ENCODE peak calls at places on chromosomes 4 and X, in nine cellular contexts. O, A, U, W, H, J, S, M and T are unnamed samples.

GRCh38 chr4:173041482-173041881 is 127.1 kb upstream of the GALNT7 start:
- DNase-seq in H (no peak), O (no peak), J (no peak), S (no peak), W (no peak), U (no peak), M (no peak), A (no peak), T (no peak)

GRCh38 chr4:3229964-3230363 is 19.0 kb upstream of the MSANTD1 start:
- DNase-seq in O (no peak), W (no peak), M (no peak), A (no peak), H (no peak), U (no peak), S (no peak), J (no peak), T (no peak)

GRCh38 chrX:122026665-122027064 is 979.3 kb downstream of the GLUD2 start:
- DNase-seq in M (no peak), H (no peak), W (no peak), J (no peak), S (no peak), U (no peak), O (no peak), A (no peak), T (no peak)

GRCh38 chrX:106964290-106964689 is 35.7 kb downstream of the MORC4 start:
- DNase-seq in M (no peak), J (no peak), W (no peak), A (no peak), U (no peak), O (no peak), H (no peak), S (no peak), T (no peak)

GRCh38 chr4:18684932-18685331 is 663.4 kb upstream of the LCORL start:
- DNase-seq in A (no peak), M (peak; percentile 27), O (no peak), U (no peak), H (no peak), S (no peak), J (no peak), W (no peak), T (no peak)

GRCh38 chr4:150625033-150625432 is 43.1 kb downstream of the MAB21L2 start:
- DNase-seq in A (no peak), S (no peak), H (no peak), O (no peak), W (no peak), M (no peak), J (no peak), U (no peak), T (no peak)

GRCh38 chr4:38160487-38161207 is 200.4 kb downstream of the PTTG2 start:
- DNase-seq in J (peak; percentile 81), H (peak; percentile 55), S (peak; percentile 77), O (peak; percentile 60), A (peak; percentile 60), M (peak; percentile 98), U (peak; percentile 86), W (no peak), T (peak; percentile 91)

GRCh38 chr4:1883583-1883982 is 12.4 kb downstream of the NSD2 start:
- DNase-seq in J (no peak), H (no peak), W (no peak), O (no peak), U (no peak), S (no peak), A (no peak), M (no peak), T (no peak)

GRCh38 chr4:180947421-180947820 is 1295.8 kb upstream of the TENM3 start:
- DNase-seq in S (peak; percentile 24), H (no peak), A (no peak), U (no peak), M (no peak), W (no peak), O (no peak), J (no peak), T (no peak)

GRCh38 chr4:104451573-104451972 is 43.1 kb downstream of the CXXC4 start:
- DNase-seq in J (peak; percentile 4), M (no peak), W (no peak), U (no peak), H (no peak), O (no peak), S (peak; percentile 40), A (no peak), T (no peak)

GRCh38 chr4:742742-743311 is 37.2 kb downstream of the PCGF3 start:
- DNase-seq in M (peak; percentile 55), S (peak; percentile 79), O (peak; percentile 75), U (peak; percentile 76), W (peak; percentile 45), A (peak; percentile 56), J (peak; percentile 94), H (peak; percentile 92), T (no peak)

GRCh38 chr4:89539374-89539773 is 231.8 kb upstream of the GPRIN3 start:
- DNase-seq in A (no peak), W (no peak), J (no peak), S (peak; percentile 31), M (peak; percentile 71), H (no peak), U (peak; percentile 84), O (peak; percentile 3), T (peak; percentile 77)

DNA sequence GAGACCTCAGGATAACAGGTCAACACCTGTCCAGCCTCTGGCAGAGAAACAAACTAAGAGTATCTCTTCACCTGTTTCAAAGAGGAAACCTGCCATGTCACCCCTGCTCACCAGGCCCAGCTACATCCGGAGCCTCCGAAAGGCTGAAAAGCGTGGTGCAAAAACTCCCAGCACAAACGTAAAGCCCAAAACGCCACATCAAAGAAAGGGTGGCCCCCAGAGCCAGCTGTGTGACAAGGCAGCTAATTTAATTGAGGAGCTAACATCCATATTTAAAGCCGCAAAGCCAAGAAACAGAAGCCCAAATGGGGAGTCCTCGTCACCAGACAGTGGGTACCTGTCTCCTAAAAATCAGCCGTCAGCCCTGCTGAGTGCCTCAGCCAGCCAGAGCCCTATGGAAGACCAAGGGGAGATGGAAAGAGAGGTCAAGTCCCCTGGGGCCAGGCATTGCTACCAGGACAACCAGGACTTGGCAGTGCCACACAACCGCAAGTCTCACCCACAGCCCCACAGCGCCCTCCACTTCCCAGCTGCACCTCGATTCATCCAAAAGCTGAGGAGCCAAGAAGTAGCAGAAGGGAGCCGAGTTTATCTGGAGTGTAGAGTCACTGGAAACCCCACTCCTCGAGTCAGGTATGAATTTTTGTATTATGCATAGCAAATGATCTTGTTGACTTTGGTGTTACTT is 15.1 kb downstream of the PALLD start:
- DNase-seq in M (no peak), U (no peak), O (no peak), W (no peak), S (no peak), A (no peak), H (no peak), J (no peak), T (no peak)
- TF ChIP-seq CTCF in M (no peak), U (no peak), O (no peak), W (no peak), S (no peak), A (no peak), H (no peak), J (no peak), T (no peak)

GRCh38 chrX:134533952-134534351 is 74.0 kb downstream of the HPRT1 start:
- DNase-seq in H (no peak), W (no peak), M (no peak), A (no peak), J (no peak), O (no peak), S (no peak), U (no peak), T (no peak)
- TF ChIP-seq CTCF in H (no peak), W (no peak), M (no peak), A (no peak), J (no peak), O (no peak), S (no peak), U (no peak), T (no peak)

DNA sequence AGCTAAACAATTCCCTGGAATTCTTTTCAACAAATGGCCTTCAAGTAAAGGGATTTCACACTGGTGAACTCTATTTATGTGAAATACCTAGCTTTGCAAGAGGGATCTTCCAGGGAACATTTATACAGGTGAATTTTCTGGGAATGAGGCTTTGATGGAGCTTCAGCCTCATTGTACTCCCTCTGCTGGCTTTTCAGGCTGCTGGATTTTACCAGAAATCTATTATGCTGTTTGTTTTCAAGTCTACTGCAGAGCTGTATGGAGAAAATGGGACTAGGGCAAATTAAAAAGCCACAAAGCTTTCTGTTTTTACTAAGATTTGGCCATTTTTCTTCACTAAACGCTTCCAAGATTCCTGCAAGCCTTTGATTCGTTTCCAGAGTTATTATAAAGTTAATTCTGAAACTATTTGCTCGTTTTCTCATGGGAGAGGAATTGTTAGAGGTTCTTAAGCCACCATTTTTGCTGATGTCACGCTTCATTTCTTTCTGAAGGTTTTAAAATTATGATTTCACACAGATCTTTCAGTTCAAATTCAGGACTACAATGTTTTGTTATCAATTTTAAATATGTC is 31.6 kb downstream of the KDM6A start:
- DNase-seq in A (no peak), M (no peak), U (no peak), O (no peak), W (no peak), S (no peak), J (no peak), H (no peak), T (no peak)
- TF ChIP-seq CTCF in A (peak; percentile 28), M (peak; percentile 54), U (no peak), O (no peak), W (no peak), S (no peak), J (no peak), H (peak; percentile 53), T (peak; percentile 35)

GRCh38 chrX:24561121-24561520 is 86.0 kb downstream of the PCYT1B start:
- DNase-seq in W (no peak), U (no peak), J (peak; percentile 18), H (no peak), M (no peak), O (peak; percentile 23), A (no peak), S (no peak), T (no peak)
- TF ChIP-seq CTCF in W (peak; percentile 18), U (peak; percentile 11), J (no peak), H (peak; percentile 72), M (no peak), O (peak; percentile 19), A (peak; percentile 46), S (no peak), T (no peak)

DNA sequence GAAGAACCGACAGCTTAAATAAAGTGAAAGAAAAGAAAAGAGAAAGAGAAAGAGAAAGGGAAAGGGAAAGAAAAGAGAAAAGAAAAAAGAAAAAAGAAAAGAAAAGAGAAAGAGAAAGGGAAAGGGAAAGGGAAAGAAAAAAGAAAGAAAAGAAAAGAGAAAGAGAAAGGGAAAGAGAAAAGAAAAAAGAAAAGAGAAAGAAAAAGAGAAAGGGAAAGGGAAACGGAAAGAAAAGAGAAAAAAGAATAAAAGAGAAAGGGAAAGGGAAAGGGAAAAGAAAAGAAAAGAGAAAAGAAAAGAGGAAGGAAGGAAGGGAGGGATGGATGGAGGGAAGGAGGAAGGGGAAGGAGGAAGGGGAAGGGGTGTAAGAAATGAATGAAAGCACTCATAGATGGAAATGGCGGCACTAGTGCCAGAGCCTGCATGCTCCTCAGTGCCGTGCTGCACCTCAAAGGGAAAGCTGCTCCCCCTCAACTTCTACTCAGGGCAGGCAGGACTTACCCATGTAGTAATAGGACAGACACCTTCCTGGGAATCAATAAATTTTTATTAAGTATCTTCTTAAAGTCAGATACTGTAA is 70.7 kb downstream of the AFAP1 start:
- DNase-seq in U (no peak), M (no peak), J (no peak), W (no peak), S (no peak), O (no peak), A (no peak), H (no peak), T (no peak)
- TF ChIP-seq CTCF in U (no peak), M (no peak), J (no peak), W (no peak), S (no peak), O (no peak), A (no peak), H (no peak), T (no peak)